ENCODE peak calls at places on chromosomes 3 and 15, in eight cellular contexts. One of them, this sample, is unnamed.

GRCh38 chr3:139935866-139936817 is 1.2 kb downstream of the CLSTN2 start:
- DNase-seq in colonic mucosa: peak; percentile 24
- DNase-seq in neuronal stem cell: peak; percentile 30
- DNase-seq in ovary: peak; percentile 73
- DNase-seq in GM23248: peak; percentile 47
- DNase-seq in A549: no peak
- DNase-seq in WERI-Rb-1: peak; percentile 53
- DNase-seq in AG09309: no peak
- DNase-seq in this sample: no peak

GRCh38 chr3:31819441-31819840 is 161.6 kb downstream of the OSBPL10 start:
- DNase-seq in colonic mucosa: no peak
- DNase-seq in neuronal stem cell: no peak
- DNase-seq in ovary: no peak
- DNase-seq in GM23248: no peak
- DNase-seq in A549: no peak
- DNase-seq in WERI-Rb-1: no peak
- DNase-seq in AG09309: no peak
- DNase-seq in this sample: no peak

GRCh38 chr3:112030911-112031310 is 3.6 kb upstream of the TMPRSS7 start:
- DNase-seq in colonic mucosa: no peak
- DNase-seq in neuronal stem cell: no peak
- DNase-seq in ovary: no peak
- DNase-seq in GM23248: no peak
- DNase-seq in A549: no peak
- DNase-seq in WERI-Rb-1: no peak
- DNase-seq in AG09309: no peak
- DNase-seq in this sample: no peak

GRCh38 chr3:179837374-179837773 is 184.5 kb downstream of the USP13 start:
- DNase-seq in colonic mucosa: no peak
- DNase-seq in neuronal stem cell: no peak
- DNase-seq in ovary: no peak
- DNase-seq in GM23248: peak; percentile 12
- DNase-seq in A549: no peak
- DNase-seq in WERI-Rb-1: no peak
- DNase-seq in AG09309: no peak
- DNase-seq in this sample: no peak

GRCh38 chr3:198080521-198081384 is 120.7 kb downstream of the LMLN start:
- DNase-seq in colonic mucosa: peak; percentile 56
- DNase-seq in neuronal stem cell: peak; percentile 86
- DNase-seq in ovary: peak; percentile 47
- DNase-seq in GM23248: peak; percentile 88
- DNase-seq in A549: peak; percentile 10
- DNase-seq in WERI-Rb-1: peak; percentile 56
- DNase-seq in AG09309: no peak
- DNase-seq in this sample: no peak

GRCh38 chr15:78390823-78391222 is 47.2 kb upstream of the IREB2 start:
- DNase-seq in colonic mucosa: no peak
- DNase-seq in neuronal stem cell: no peak
- DNase-seq in ovary: no peak
- DNase-seq in GM23248: peak; percentile 63
- DNase-seq in A549: no peak
- DNase-seq in WERI-Rb-1: no peak
- DNase-seq in AG09309: peak; percentile 62
- DNase-seq in this sample: peak; percentile 68

GRCh38 chr15:38996111-38996541 is 431.5 kb upstream of the RASGRP1 start:
- DNase-seq in colonic mucosa: no peak
- DNase-seq in neuronal stem cell: no peak
- DNase-seq in ovary: no peak
- DNase-seq in GM23248: peak; percentile 90
- DNase-seq in A549: no peak
- DNase-seq in WERI-Rb-1: no peak
- DNase-seq in AG09309: peak; percentile 97
- DNase-seq in this sample: peak; percentile 63

GRCh38 chr3:146152841-146153240 is 8.1 kb downstream of the PLOD2 start:
- DNase-seq in colonic mucosa: no peak
- DNase-seq in neuronal stem cell: no peak
- DNase-seq in ovary: no peak
- DNase-seq in GM23248: no peak
- DNase-seq in A549: no peak
- DNase-seq in WERI-Rb-1: no peak
- DNase-seq in AG09309: no peak
- DNase-seq in this sample: no peak

GRCh38 chr3:104696470-104696869 is 670.2 kb upstream of the ALCAM start:
- DNase-seq in colonic mucosa: no peak
- DNase-seq in neuronal stem cell: no peak
- DNase-seq in ovary: no peak
- DNase-seq in GM23248: no peak
- DNase-seq in A549: no peak
- DNase-seq in WERI-Rb-1: no peak
- DNase-seq in AG09309: no peak
- DNase-seq in this sample: no peak

GRCh38 chr3:78112266-78112665 is 1072.4 kb downstream of the ROBO2 start:
- DNase-seq in colonic mucosa: no peak
- DNase-seq in neuronal stem cell: no peak
- DNase-seq in ovary: peak; percentile 21
- DNase-seq in GM23248: no peak
- DNase-seq in A549: no peak
- DNase-seq in WERI-Rb-1: no peak
- DNase-seq in AG09309: no peak
- DNase-seq in this sample: no peak

GRCh38 chr15:36362508-36362907 is 216.9 kb upstream of the CDIN1 start:
- DNase-seq in colonic mucosa: no peak
- DNase-seq in neuronal stem cell: no peak
- DNase-seq in ovary: no peak
- DNase-seq in GM23248: peak; percentile 79
- DNase-seq in A549: no peak
- DNase-seq in WERI-Rb-1: no peak
- DNase-seq in AG09309: no peak
- DNase-seq in this sample: no peak

GRCh38 chr3:127819086-127819485 is 3.2 kb downstream of the MGLL start:
- DNase-seq in colonic mucosa: no peak
- DNase-seq in neuronal stem cell: no peak
- DNase-seq in ovary: no peak
- DNase-seq in GM23248: no peak
- DNase-seq in A549: no peak
- DNase-seq in WERI-Rb-1: no peak
- DNase-seq in AG09309: no peak
- DNase-seq in this sample: no peak

GRCh38 chr3:188680189-188680588 is 491.6 kb upstream of the TPRG1 start:
- DNase-seq in colonic mucosa: no peak
- DNase-seq in neuronal stem cell: no peak
- DNase-seq in ovary: no peak
- DNase-seq in GM23248: peak; percentile 21
- DNase-seq in A549: no peak
- DNase-seq in WERI-Rb-1: no peak
- DNase-seq in AG09309: peak; percentile 4
- DNase-seq in this sample: no peak

GRCh38 chr3:114223146-114223545 is 14.2 kb downstream of the ZNF80 start:
- DNase-seq in colonic mucosa: no peak
- DNase-seq in neuronal stem cell: no peak
- DNase-seq in ovary: no peak
- DNase-seq in GM23248: peak; percentile 22
- DNase-seq in A549: no peak
- DNase-seq in WERI-Rb-1: no peak
- DNase-seq in AG09309: no peak
- DNase-seq in this sample: no peak

GRCh38 chr3:60948488-60948887 is 302.8 kb downstream of the FHIT start:
- DNase-seq in colonic mucosa: no peak
- DNase-seq in neuronal stem cell: no peak
- DNase-seq in ovary: no peak
- DNase-seq in GM23248: peak; percentile 66
- DNase-seq in A549: no peak
- DNase-seq in WERI-Rb-1: no peak
- DNase-seq in AG09309: no peak
- DNase-seq in this sample: no peak

GRCh38 chr3:10198761-10199688 is 34.3 kb downstream of the IRAK2 start:
- DNase-seq in colonic mucosa: peak; percentile 82
- DNase-seq in neuronal stem cell: no peak
- DNase-seq in ovary: no peak
- DNase-seq in GM23248: peak; percentile 83
- DNase-seq in A549: peak; percentile 50
- DNase-seq in WERI-Rb-1: no peak
- DNase-seq in AG09309: no peak
- DNase-seq in this sample: no peak

GRCh38 chr3:181725830-181726229 is 14.1 kb downstream of the SOX2 start:
- DNase-seq in colonic mucosa: no peak
- DNase-seq in neuronal stem cell: no peak
- DNase-seq in ovary: no peak
- DNase-seq in GM23248: no peak
- DNase-seq in A549: no peak
- DNase-seq in WERI-Rb-1: no peak
- DNase-seq in AG09309: no peak
- DNase-seq in this sample: no peak

GRCh38 chr3:24237971-24238767 is 256.5 kb downstream of the THRB start:
- DNase-seq in colonic mucosa: peak; percentile 69
- DNase-seq in neuronal stem cell: peak; percentile 59
- DNase-seq in ovary: peak; percentile 36
- DNase-seq in GM23248: peak; percentile 92
- DNase-seq in A549: peak; percentile 65
- DNase-seq in WERI-Rb-1: peak; percentile 47
- DNase-seq in AG09309: peak; percentile 94
- DNase-seq in this sample: peak; percentile 92

DNA sequence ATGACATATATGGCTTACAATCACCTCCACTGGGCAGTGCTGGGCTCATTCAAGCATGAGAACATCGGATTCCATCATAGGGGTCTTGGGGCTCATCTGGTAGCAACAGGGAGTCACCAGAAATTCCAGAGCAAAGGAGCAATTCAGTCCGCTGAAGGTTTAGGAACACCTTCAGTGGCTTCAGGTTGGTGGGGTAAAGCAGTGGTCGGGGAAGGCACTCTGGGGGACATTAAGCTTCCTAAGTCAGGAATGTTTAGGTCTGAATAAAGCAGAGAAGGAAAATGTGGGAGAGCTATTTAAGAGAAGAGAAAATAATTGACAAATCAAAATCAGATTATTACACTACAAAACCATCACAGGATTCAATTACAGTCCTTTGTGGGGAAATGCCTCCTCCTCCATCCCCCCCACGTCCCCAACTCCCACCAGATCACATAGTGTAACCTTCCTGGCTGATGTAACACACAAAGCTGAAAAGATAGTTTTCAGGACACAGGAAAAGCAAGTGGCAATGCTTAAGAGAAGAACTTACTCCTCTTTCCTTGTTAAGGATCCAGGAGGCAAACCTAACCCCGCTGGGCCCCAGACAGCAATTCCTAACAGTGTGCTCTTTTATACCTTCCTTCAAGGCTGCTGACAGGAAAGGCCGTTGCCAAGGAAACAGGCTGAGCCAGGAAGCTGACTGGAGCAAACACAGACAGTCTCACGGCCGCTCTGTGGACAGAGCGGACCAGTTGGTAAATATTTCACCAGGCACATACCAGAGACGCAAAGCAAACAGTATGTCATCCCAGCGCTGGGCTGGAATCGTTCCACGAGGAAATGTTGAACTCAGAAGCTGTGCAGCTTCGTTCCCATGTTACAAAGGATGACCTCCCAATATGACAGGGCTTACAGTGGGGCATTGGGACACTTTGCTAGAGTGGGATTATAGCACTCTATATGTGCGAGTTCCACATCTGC is 57.5 kb upstream of the LMCD1 start:
- DNase-seq in colonic mucosa: peak; percentile 92
- DNase-seq in neuronal stem cell: peak; percentile 70
- DNase-seq in ovary: peak; percentile 85
- DNase-seq in GM23248: peak; percentile 100
- DNase-seq in A549: peak; percentile 89
- DNase-seq in WERI-Rb-1: peak; percentile 39
- DNase-seq in AG09309: peak; percentile 98
- DNase-seq in this sample: peak; percentile 88
- H3K4me3 ChIP-seq in colonic mucosa: no peak overlapping the region
- H3K4me3 ChIP-seq in neuronal stem cell: no peak overlapping the region
- H3K4me3 ChIP-seq in ovary: no peak overlapping the region
- H3K4me3 ChIP-seq in GM23248: peak overlapping the region; percentile 54
- H3K4me3 ChIP-seq in A549: peak overlapping the region; percentile 40
- H3K4me3 ChIP-seq in WERI-Rb-1: no peak overlapping the region
- H3K4me3 ChIP-seq in AG09309: no peak overlapping the region
- H3K4me3 ChIP-seq in this sample: no peak overlapping the region

GRCh38 chr3:81279481-81280273 is 481.8 kb downstream of the GBE1 start:
- DNase-seq in colonic mucosa: no peak
- DNase-seq in neuronal stem cell: no peak
- DNase-seq in ovary: no peak
- DNase-seq in GM23248: peak; percentile 28
- DNase-seq in A549: no peak
- DNase-seq in WERI-Rb-1: no peak
- DNase-seq in AG09309: no peak
- DNase-seq in this sample: no peak
- H3K4me3 ChIP-seq in colonic mucosa: no peak overlapping the region
- H3K4me3 ChIP-seq in neuronal stem cell: no peak overlapping the region
- H3K4me3 ChIP-seq in ovary: no peak overlapping the region
- H3K4me3 ChIP-seq in GM23248: no peak overlapping the region
- H3K4me3 ChIP-seq in A549: no peak overlapping the region
- H3K4me3 ChIP-seq in WERI-Rb-1: no peak overlapping the region
- H3K4me3 ChIP-seq in AG09309: no peak overlapping the region
- H3K4me3 ChIP-seq in this sample: no peak overlapping the region

DNA sequence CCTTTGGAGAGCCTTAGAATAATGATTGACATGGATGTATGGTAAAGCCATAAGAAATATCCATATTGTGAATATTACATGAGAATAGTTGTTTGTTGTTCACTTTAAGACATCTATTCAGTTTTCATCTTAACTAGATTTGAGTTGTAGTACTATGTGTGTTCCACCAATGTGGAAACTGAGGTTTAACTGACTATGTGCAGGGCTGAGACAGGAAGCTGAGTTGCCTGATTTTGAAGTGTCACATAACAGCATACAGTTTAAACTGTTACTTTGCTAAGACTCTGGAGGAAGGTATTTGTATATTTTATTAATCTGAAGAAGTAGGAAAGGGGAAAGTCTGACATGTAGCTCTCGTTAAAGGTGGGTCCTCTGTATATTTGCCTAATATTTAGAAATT is 2.1 kb downstream of the ECT2 start:
- DNase-seq in colonic mucosa: no peak
- DNase-seq in neuronal stem cell: no peak
- DNase-seq in ovary: no peak
- DNase-seq in GM23248: no peak
- DNase-seq in A549: no peak
- DNase-seq in WERI-Rb-1: no peak
- DNase-seq in AG09309: no peak
- DNase-seq in this sample: no peak
- H3K4me3 ChIP-seq in colonic mucosa: no peak overlapping the region
- H3K4me3 ChIP-seq in neuronal stem cell: no peak overlapping the region
- H3K4me3 ChIP-seq in ovary: no peak overlapping the region
- H3K4me3 ChIP-seq in GM23248: peak overlapping the region; percentile 88
- H3K4me3 ChIP-seq in A549: peak overlapping the region; percentile 86
- H3K4me3 ChIP-seq in WERI-Rb-1: no peak overlapping the region
- H3K4me3 ChIP-seq in AG09309: no peak overlapping the region
- H3K4me3 ChIP-seq in this sample: peak overlapping the region; percentile 80

DNA sequence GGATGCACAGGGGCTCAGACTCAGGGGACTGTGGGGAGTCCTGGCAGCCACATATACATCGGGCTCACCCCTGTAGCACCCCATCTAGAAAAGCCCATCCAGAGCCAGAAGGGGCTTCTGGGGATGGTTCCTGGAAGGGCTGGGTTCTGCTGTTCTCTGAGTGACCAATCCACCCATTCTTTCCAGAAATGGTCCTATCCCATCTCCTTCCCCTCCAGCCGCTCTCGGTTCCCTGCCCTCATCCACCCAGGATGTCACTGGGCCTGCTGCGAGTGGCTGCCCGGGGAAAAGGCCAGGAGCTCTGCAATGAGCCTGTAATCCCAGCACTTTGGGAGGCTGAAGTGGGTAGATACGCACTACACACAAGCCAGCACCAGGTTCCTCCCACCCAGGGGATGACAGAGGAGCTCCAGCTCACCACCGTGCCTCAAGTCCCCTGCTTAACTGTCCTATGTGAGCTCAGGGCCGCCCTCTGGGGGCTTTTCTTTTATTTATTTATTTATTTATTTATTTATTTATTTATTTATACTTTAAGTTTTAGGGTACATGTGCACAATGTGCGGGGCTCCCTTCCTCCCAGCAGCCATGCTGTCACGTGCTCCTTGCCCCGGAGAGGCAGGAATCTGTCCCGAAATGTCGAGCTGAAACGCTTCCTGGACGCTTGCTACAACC is 13.6 kb upstream of the CSK start:
- DNase-seq in colonic mucosa: no peak
- DNase-seq in neuronal stem cell: no peak
- DNase-seq in ovary: no peak
- DNase-seq in GM23248: no peak
- DNase-seq in A549: no peak
- DNase-seq in WERI-Rb-1: no peak
- DNase-seq in AG09309: no peak
- DNase-seq in this sample: no peak
- H3K4me3 ChIP-seq in colonic mucosa: no peak overlapping the region
- H3K4me3 ChIP-seq in neuronal stem cell: no peak overlapping the region
- H3K4me3 ChIP-seq in ovary: no peak overlapping the region
- H3K4me3 ChIP-seq in GM23248: peak overlapping the region; percentile 38
- H3K4me3 ChIP-seq in A549: peak overlapping the region; percentile 26
- H3K4me3 ChIP-seq in WERI-Rb-1: peak overlapping the region; percentile 19
- H3K4me3 ChIP-seq in AG09309: no peak overlapping the region
- H3K4me3 ChIP-seq in this sample: no peak overlapping the region